ENCODE peak calls at places on chromosomes 5 and 9, in seven cellular contexts. C is GM13976, S is NCI-H1092, J is C1 segment of cervical spinal cord, K is Panc1, B is Calu3, T is GM18507. L is an unnamed sample.

GRCh38 chr5:134446938-134447337 is 35.3 kb upstream of the CDKN2AIPNL start:
- DNase-seq in S (no peak), K (no peak), T (no peak), J (no peak), B (no peak), C (peak; percentile 46), L (no peak)

GRCh38 chr9:123373447-123373923 is 17.5 kb downstream of the CRB2 start:
- DNase-seq in C (no peak), B (no peak), J (no peak), T (no peak), S (no peak), K (no peak), L (no peak)

GRCh38 chr9:81030027-81030426 is 659.3 kb downstream of the TLE1 start:
- DNase-seq in S (no peak), K (no peak), B (no peak), T (no peak), J (no peak), C (no peak), L (no peak)

GRCh38 chr5:154248691-154249090 is 58.2 kb downstream of the GALNT10 start:
- DNase-seq in J (no peak), T (no peak), S (no peak), C (no peak), K (no peak), B (no peak), L (no peak)

GRCh38 chr5:80043187-80043586 is 8.0 kb downstream of the THBS4 start:
- DNase-seq in B (no peak), C (no peak), S (no peak), K (no peak), J (no peak), T (no peak), L (no peak)

GRCh38 chr9:1726993-1727759 is 288.0 kb upstream of the SMARCA2 start:
- DNase-seq in C (no peak), K (no peak), B (no peak), S (no peak), T (no peak), J (no peak), L (no peak)

GRCh38 chr9:29214702-29215248 is 1641.5 kb upstream of the C9orf72 start:
- DNase-seq in J (no peak), B (no peak), T (no peak), K (no peak), C (no peak), S (no peak), L (no peak)

GRCh38 chr5:172778223-172778814 is 7.3 kb upstream of the DUSP1 start:
- DNase-seq in T (no peak), K (peak; percentile 88), B (peak; percentile 90), J (no peak), S (no peak), C (no peak), L (no peak)

GRCh38 chr5:166625210-166625865 is 1666.1 kb upstream of the WWC1 start:
- DNase-seq in C (no peak), B (no peak), T (no peak), S (no peak), J (no peak), K (no peak), L (no peak)

GRCh38 chr9:130835441-130836298 is 616 bp downstream of the ABL1 start:
- DNase-seq in K (no peak), S (no peak), C (peak; percentile 77), B (peak; percentile 19), J (peak; percentile 60), T (peak; percentile 22), L (no peak)

GRCh38 chr5:7261049-7261448 is 134.9 kb upstream of the ADCY2 start:
- DNase-seq in C (no peak), J (no peak), B (peak; percentile 10), T (no peak), S (no peak), K (peak; percentile 15), L (peak; percentile 22)

GRCh38 chr9:137222190-137223077 is at the start of gene RNF208:
- DNase-seq in J (peak; percentile 40), K (no peak), T (no peak), C (no peak), B (no peak), S (no peak), L (no peak)

GRCh38 chr9:114006155-114006550 is 71.9 kb downstream of the AMBP start:
- DNase-seq in K (no peak), T (no peak), S (no peak), B (no peak), C (no peak), J (no peak), L (no peak)

GRCh38 chr5:81207009-81207408 is 26.1 kb upstream of the CKMT2 start:
- DNase-seq in J (no peak), C (no peak), T (no peak), K (no peak), S (no peak), B (peak; percentile 25), L (no peak)

GRCh38 chr5:2894347-2895135 is 143.1 kb upstream of the IRX2 start:
- DNase-seq in B (no peak), K (no peak), T (no peak), J (no peak), S (no peak), C (no peak), L (no peak)

GRCh38 chr9:85290019-85290418 is 451.7 kb downstream of the AGTPBP1 start:
- DNase-seq in J (no peak), T (no peak), B (no peak), C (no peak), S (no peak), K (no peak), L (no peak)

GRCh38 chr5:60243713-60244112 is 350.2 kb upstream of the PDE4D start:
- DNase-seq in J (no peak), S (no peak), K (no peak), B (no peak), C (no peak), T (no peak), L (no peak)

GRCh38 chr9:119838210-119838609 is 469.0 kb upstream of the BRINP1 start:
- DNase-seq in C (no peak), K (no peak), S (no peak), B (no peak), T (no peak), J (no peak), L (no peak)

GRCh38 chr5:135089912-135090311 is 55.9 kb upstream of the PITX1 start:
- DNase-seq in S (no peak), J (no peak), B (no peak), T (no peak), K (no peak), C (no peak), L (no peak)

GRCh38 chr9:138050472-138051330 is 173.1 kb downstream of the CACNA1B start:
- DNase-seq in T (no peak), S (no peak), B (no peak), C (peak; percentile 30), K (no peak), J (no peak), L (no peak)

GRCh38 chr5:56155085-56155484 is 78.0 kb downstream of the ANKRD55 start:
- DNase-seq in C (no peak), T (no peak), S (no peak), K (no peak), J (no peak), B (no peak), L (no peak)

GRCh38 chr5:3153906-3154305 is 402.4 kb upstream of the IRX2 start:
- DNase-seq in C (no peak), S (no peak), J (no peak), T (no peak), K (no peak), B (no peak), L (no peak)

GRCh38 chr5:78518365-78519197 is 130.0 kb downstream of the LHFPL2 start:
- DNase-seq in T (no peak), K (no peak), B (peak; percentile 79), J (peak; percentile 41), C (no peak), S (no peak), L (no peak)

GRCh38 chr5:82165740-82166530 is 112.2 kb downstream of the RPS23 start:
- DNase-seq in J (peak; percentile 41), C (peak; percentile 31), K (no peak), B (peak; percentile 61), T (no peak), S (peak; percentile 75), L (peak; percentile 78)

GRCh38 chr5:56175465-56175864 is 57.7 kb downstream of the ANKRD55 start:
- DNase-seq in J (no peak), T (no peak), B (peak; percentile 15), K (no peak), C (no peak), S (no peak), L (no peak)

GRCh38 chr9:123339666-123340414 is 16.2 kb upstream of the CRB2 start:
- DNase-seq in C (no peak), B (no peak), K (no peak), S (no peak), T (no peak), J (peak; percentile 46), L (no peak)

GRCh38 chr9:114238471-114238870 is 83.1 kb downstream of the COL27A1 start:
- DNase-seq in K (no peak), C (no peak), J (no peak), B (no peak), T (no peak), S (no peak), L (no peak)

GRCh38 chr9:114691046-114691955 is 9.3 kb upstream of the TEX48 start:
- DNase-seq in S (no peak), T (no peak), K (peak; percentile 78), C (no peak), J (no peak), B (peak; percentile 5), L (no peak)

GRCh38 chr5:180013660-180014059 is 57.9 kb downstream of the RNF130 start:
- DNase-seq in K (no peak), C (no peak), J (no peak), T (no peak), S (no peak), B (no peak), L (no peak)

L was measured in prostate gland.